ENCODE peak calls at places on chromosomes 4 and X, in six cellular contexts. E is astrocyte of the cerebellum, T is stomach, W is K562, I is PC-3, U is HCT116. C is an unnamed sample.

GRCh38 chr4:42710761-42711160 is 53.9 kb upstream of the ATP8A1 start:
- DNase-seq in E (no peak), T (no peak), W (no peak), I (no peak), U (no peak), C (no peak)

GRCh38 chrX:121894756-121895155 is 847.3 kb downstream of the GLUD2 start:
- DNase-seq in E (no peak), T (no peak), W (no peak), I (no peak), U (no peak), C (no peak)

GRCh38 chrX:32448320-32448719 is 763.0 kb downstream of the DMD start:
- DNase-seq in E (no peak), T (no peak), W (no peak), I (no peak), U (no peak), C (peak; percentile 0)

GRCh38 chr4:17630228-17630627 is 15.8 kb downstream of the MED28 start:
- DNase-seq in E (no peak), T (no peak), W (no peak), I (no peak), U (no peak), C (no peak)

GRCh38 chrX:68049466-68049865 is 383.8 kb downstream of the OPHN1 start:
- DNase-seq in E (no peak), T (no peak), W (no peak), I (no peak), U (no peak), C (no peak)

GRCh38 chrX:57286507-57287251 is at the start of gene FAAH2:
- DNase-seq in E (no peak), T (peak; percentile 77), W (peak; percentile 7), I (peak; percentile 87), U (peak; percentile 90), C (peak; percentile 10)

GRCh38 chr4:78268607-78269006 is 211.5 kb downstream of the FRAS1 start:
- DNase-seq in E (no peak), T (no peak), W (no peak), I (no peak), U (no peak), C (no peak)

GRCh38 chr4:78482281-78482680 is 69.3 kb upstream of the ANXA3 start:
- DNase-seq in E (no peak), T (no peak), W (no peak), I (no peak), U (no peak), C (no peak)

GRCh38 chr4:165294907-165295306 is 32.6 kb upstream of the MSMO1 start:
- DNase-seq in E (no peak), T (no peak), W (no peak), I (no peak), U (no peak), C (no peak)

GRCh38 chr4:147985376-147985775 is 253.5 kb downstream of the ARHGAP10 start:
- DNase-seq in E (no peak), T (no peak), W (no peak), I (no peak), U (no peak), C (no peak)

GRCh38 chr4:6023766-6024165 is 5.5 kb upstream of the C4orf50 start:
- DNase-seq in E (no peak), T (no peak), W (no peak), I (no peak), U (no peak), C (no peak)

GRCh38 chr4:17450431-17450830 is 61.5 kb downstream of the QDPR start:
- DNase-seq in E (no peak), T (no peak), W (no peak), I (no peak), U (no peak), C (no peak)

GRCh38 chr4:53776141-53776540 is 184.9 kb upstream of the LNX1 start:
- DNase-seq in E (no peak), T (no peak), W (no peak), I (no peak), U (no peak), C (no peak)

GRCh38 chr4:4759233-4759632 is 100.2 kb upstream of the MSX1 start:
- DNase-seq in E (no peak), T (no peak), W (no peak), I (no peak), U (no peak), C (no peak)

GRCh38 chrX:115592997-115593734 is 32.2 kb downstream of the PLS3 start:
- DNase-seq in E (no peak), T (no peak), W (no peak), I (peak; percentile 63), U (no peak), C (peak; percentile 54)

GRCh38 chrX:22690116-22690515 is 309.6 kb upstream of the DDX53 start:
- DNase-seq in E (no peak), T (no peak), W (no peak), I (no peak), U (no peak), C (peak; percentile 76)

GRCh38 chrX:47501226-47502071 is 18.4 kb upstream of the ZNF41 start:
- DNase-seq in E (no peak), T (no peak), W (no peak), I (peak; percentile 77), U (no peak), C (peak; percentile 18)

GRCh38 chrX:56788717-56789122 is 59.7 kb downstream of the NBDY start:
- DNase-seq in E (no peak), T (peak; percentile 58), W (no peak), I (no peak), U (no peak), C (peak; percentile 52)

GRCh38 chrX:55167124-55167523 is 53.0 kb upstream of the PAGE5 start:
- DNase-seq in E (no peak), T (no peak), W (no peak), I (peak; percentile 50), U (peak; percentile 16), C (no peak)

GRCh38 chr4:16835597-16836247 is 62.7 kb downstream of the LDB2 start:
- DNase-seq in E (no peak), T (no peak), W (no peak), I (no peak), U (no peak), C (no peak)

GRCh38 chrX:55026143-55026542 is 4.6 kb downstream of the ALAS2 start:
- DNase-seq in E (no peak), T (no peak), W (no peak), I (peak; percentile 83), U (no peak), C (no peak)

GRCh38 chr4:88674565-88674964 is 23.1 kb downstream of the NAP1L5 start:
- DNase-seq in E (no peak), T (no peak), W (no peak), I (peak; percentile 2), U (no peak), C (no peak)

GRCh38 chr4:81592698-81593097 is 121.0 kb upstream of the RASGEF1B start:
- DNase-seq in E (no peak), T (no peak), W (no peak), I (no peak), U (no peak), C (no peak)

GRCh38 chrX:134324359-134324758 is 87.4 kb downstream of the CCDC160 start:
- DNase-seq in E (no peak), T (no peak), W (no peak), I (no peak), U (no peak), C (no peak)

GRCh38 chr4:78766026-78766425 is 10.1 kb upstream of the BMP2K start:
- DNase-seq in E (peak; percentile 70), T (no peak), W (no peak), I (no peak), U (no peak), C (peak; percentile 82)

GRCh38 chr4:181701219-181701618 is 542.0 kb upstream of the TENM3 start:
- DNase-seq in E (no peak), T (no peak), W (no peak), I (no peak), U (no peak), C (no peak)

GRCh38 chr4:92447265-92447905 is 143.6 kb downstream of the GRID2 start:
- DNase-seq in E (no peak), T (no peak), W (no peak), I (no peak), U (no peak), C (peak; percentile 15)

GRCh38 chr4:1582227-1582626 is 101.9 kb downstream of the FAM53A start:
- DNase-seq in E (no peak), T (peak; percentile 47), W (no peak), I (no peak), U (no peak), C (no peak)

DNA sequence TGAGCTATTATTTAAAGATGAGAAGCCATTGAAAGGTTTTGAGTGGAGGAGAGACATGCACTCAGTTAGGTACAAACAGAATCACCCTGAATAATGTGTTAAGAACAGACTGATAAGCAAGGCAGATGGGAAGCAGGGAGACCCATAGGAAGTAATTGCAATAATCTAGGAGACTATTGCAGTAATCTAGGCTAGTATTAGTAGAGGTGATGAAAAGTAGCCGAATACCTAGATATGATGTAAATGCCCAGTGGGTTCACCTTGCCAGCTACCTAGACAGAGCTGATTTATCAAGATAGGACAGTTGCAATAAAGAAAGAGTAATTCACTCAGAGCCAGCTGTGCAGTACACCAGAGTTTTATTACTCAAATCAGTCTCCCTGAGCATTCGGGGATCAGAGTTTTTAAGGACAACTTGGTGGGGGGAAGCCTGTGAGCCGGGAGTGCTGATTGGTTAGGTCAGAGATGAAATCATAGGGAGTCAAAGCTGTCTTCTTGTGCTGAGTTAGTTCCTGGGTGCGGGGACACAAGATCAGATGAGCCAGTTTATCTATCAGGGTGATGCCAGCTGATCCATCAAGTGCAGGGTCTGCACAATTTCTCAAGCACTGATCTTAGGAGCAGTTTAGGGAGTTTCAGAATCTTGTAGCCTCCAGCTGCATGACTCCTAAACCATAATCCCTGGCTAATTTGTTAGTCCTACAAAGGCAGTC is 427.5 kb downstream of the RPA4 start:
- DNase-seq in E (no peak), T (no peak), W (no peak), I (no peak), U (no peak), C (no peak)
- H3K4me3 ChIP-seq in E (no peak overlapping the region), T (no peak overlapping the region), W (no peak overlapping the region), I (no peak overlapping the region), U (no peak overlapping the region), C (no peak overlapping the region)

GRCh38 chrX:117996918-117997480 is 119.6 kb downstream of the KLHL13 start:
- DNase-seq in E (no peak), T (no peak), W (no peak), I (peak; percentile 65), U (no peak), C (no peak)
- TF ChIP-seq CTCF in E (peak; percentile 55), T (no peak), W (no peak), I (peak; percentile 80), U (no peak), C (peak; percentile 23)

GRCh38 chr4:8188743-8189550 is 10.1 kb upstream of the SH3TC1 start:
- DNase-seq in E (no peak), T (peak; percentile 82), W (no peak), I (peak; percentile 11), U (no peak), C (peak; percentile 71)
- H3K4me3 ChIP-seq in E (no peak overlapping the region), T (no peak overlapping the region), W (no peak overlapping the region), I (no peak overlapping the region), U (no peak overlapping the region), C (no peak overlapping the region)

GRCh38 chrX:136767104-136767941 is 13.4 kb downstream of the ARHGEF6 start:
- DNase-seq in E (peak; percentile 12), T (peak; percentile 70), W (peak; percentile 71), I (peak; percentile 59), U (no peak), C (peak; percentile 67)
- TF ChIP-seq CTCF in E (peak; percentile 17), T (no peak), W (peak; percentile 43), I (peak; percentile 46), U (peak; percentile 32), C (no peak)